ENCODE peak calls at places on chromosomes 2 and 18, in eight cellular contexts. L is stimulated activated CD8-positive, alpha-beta memory T cell treated with anti-CD3 and anti-CD28 coated beads, Interleukin-15, amount 100 ng/mL, for 24 hours; D is AG04450; K is GOT3; X is NCI-H510A treated with DMSO at 0.1 percent for 48 hours; W is central memory CD8-positive, alpha-beta T cell; Z is left cardiac atrium; F is cardiac fibroblast. O is an unnamed sample.

GRCh38 chr2:161123531-161124030 is 36.6 kb upstream of the TANK start:
- DNase-seq in L (no peak), F (no peak), Z (no peak), D (no peak), W (no peak), X (peak; percentile 48), K (no peak), O (no peak)

GRCh38 chr2:45237128-45237527 is 227.9 kb upstream of the SIX2 start:
- DNase-seq in K (no peak), D (no peak), X (peak; percentile 68), L (no peak), Z (no peak), F (peak; percentile 72), W (no peak), O (no peak)

GRCh38 chr18:5518899-5519371 is 24.9 kb downstream of the EPB41L3 start:
- DNase-seq in Z (no peak), F (peak; percentile 76), W (no peak), X (no peak), D (no peak), L (no peak), K (no peak), O (no peak)

GRCh38 chr2:10471046-10471571 is 23.0 kb upstream of the ODC1 start:
- DNase-seq in Z (no peak), L (no peak), K (no peak), F (no peak), W (no peak), D (no peak), X (no peak), O (no peak)

GRCh38 chr2:40284797-40285196 is 167.1 kb downstream of the SLC8A1 start:
- DNase-seq in D (no peak), X (no peak), W (no peak), K (no peak), Z (no peak), L (no peak), F (peak; percentile 57), O (no peak)

GRCh38 chr18:46062781-46063180 is 9.3 kb downstream of the PSTPIP2 start:
- DNase-seq in X (no peak), F (no peak), K (no peak), W (no peak), Z (no peak), D (no peak), L (no peak), O (no peak)

GRCh38 chr2:98473995-98474780 is 29.5 kb downstream of the INPP4A start:
- DNase-seq in K (no peak), L (no peak), D (no peak), Z (no peak), X (no peak), F (no peak), W (no peak), O (no peak)

GRCh38 chr2:117771969-117772630 is 42.4 kb upstream of the DDX18 start:
- DNase-seq in X (peak; percentile 50), Z (no peak), W (no peak), K (no peak), F (peak; percentile 52), D (no peak), L (no peak), O (no peak)

GRCh38 chr2:218870984-218871344 is 9.7 kb upstream of the WNT10A start:
- DNase-seq in W (no peak), Z (no peak), D (no peak), K (no peak), F (no peak), X (no peak), L (no peak), O (no peak)

GRCh38 chr18:59994357-59994756 is 94.6 kb downstream of the PMAIP1 start:
- DNase-seq in X (no peak), W (no peak), K (no peak), F (peak; percentile 22), L (no peak), Z (no peak), D (no peak), O (no peak)

GRCh38 chr18:39839782-39840181 is 2115.3 kb upstream of the PIK3C3 start:
- DNase-seq in K (no peak), F (peak; percentile 62), W (no peak), Z (no peak), X (no peak), L (no peak), D (no peak), O (no peak)

GRCh38 chr2:193973781-193974180 is 1683.2 kb upstream of the SLC39A10 start:
- DNase-seq in K (no peak), X (no peak), Z (no peak), W (no peak), F (no peak), L (no peak), D (no peak), O (no peak)

GRCh38 chr2:134137182-134137595 is 116.7 kb upstream of the MGAT5 start:
- DNase-seq in L (no peak), W (no peak), F (peak; percentile 90), K (no peak), D (no peak), X (no peak), Z (peak; percentile 52), O (no peak)

GRCh38 chr18:41371718-41372117 is 583.3 kb upstream of the PIK3C3 start:
- DNase-seq in W (no peak), F (peak; percentile 34), X (no peak), L (no peak), Z (no peak), D (no peak), K (no peak), O (no peak)

GRCh38 chr2:105099153-105099552 is 61.3 kb downstream of the MRPS9 start:
- DNase-seq in X (no peak), F (no peak), W (no peak), L (no peak), D (no peak), Z (no peak), K (no peak), O (no peak)

GRCh38 chr2:203928849-203929248 is 7.7 kb upstream of the ICOS start:
- DNase-seq in F (peak; percentile 31), Z (no peak), D (no peak), W (no peak), K (no peak), L (no peak), X (no peak), O (no peak)

GRCh38 chr2:15299904-15300528 is 261.1 kb downstream of the NBAS start:
- DNase-seq in W (no peak), D (no peak), X (no peak), F (no peak), L (no peak), Z (no peak), K (no peak), O (no peak)

GRCh38 chr18:76380791-76381405 is 114.1 kb downstream of the ZNF516 start:
- DNase-seq in L (no peak), D (no peak), X (no peak), K (no peak), Z (no peak), W (no peak), F (no peak), O (no peak)

GRCh38 chr2:24429711-24430110 is 61.3 kb upstream of the NCOA1 start:
- DNase-seq in D (no peak), L (no peak), F (peak; percentile 45), Z (no peak), W (no peak), X (no peak), K (no peak), O (no peak)

GRCh38 chr2:14358774-14359173 is 273.7 kb upstream of the LRATD1 start:
- DNase-seq in D (no peak), Z (no peak), W (no peak), L (no peak), F (no peak), X (no peak), K (no peak), O (no peak)

GRCh38 chr18:55069497-55069896 is 110.2 kb upstream of the CCDC68 start:
- DNase-seq in L (no peak), K (no peak), D (no peak), W (no peak), X (no peak), Z (no peak), F (no peak), O (no peak)

GRCh38 chr18:28158083-28158581 is 18.8 kb downstream of the CDH2 start:
- DNase-seq in K (no peak), X (no peak), Z (no peak), F (peak; percentile 54), D (no peak), L (no peak), W (no peak), O (no peak)

GRCh38 chr2:26172866-26173595 is at the start of gene GAREM2:
- DNase-seq in D (no peak), Z (no peak), X (no peak), L (no peak), F (no peak), K (no peak), W (no peak), O (peak; percentile 89)

GRCh38 chr2:214156971-214157370 is 253.9 kb upstream of the VWC2L start:
- DNase-seq in D (no peak), Z (no peak), W (no peak), F (no peak), L (no peak), X (no peak), K (no peak), O (no peak)

GRCh38 chr2:8761529-8762164 is 75.8 kb downstream of the KIDINS220 start:
- DNase-seq in Z (no peak), D (no peak), L (no peak), K (no peak), F (peak; percentile 62), W (no peak), X (peak; percentile 40), O (no peak)

GRCh38 chr2:96527990-96528679 is 8.4 kb upstream of the ARID5A start:
- DNase-seq in L (peak; percentile 43), K (no peak), W (no peak), F (peak; percentile 59), X (no peak), Z (peak; percentile 86), D (no peak), O (no peak)

GRCh38 chr2:241752689-241753276 is 18.4 kb downstream of the D2HGDH start:
- DNase-seq in W (no peak), F (no peak), K (no peak), L (no peak), Z (no peak), D (no peak), X (no peak), O (no peak)

GRCh38 chr2:181774601-181775179 is 94.4 kb upstream of the NEUROD1 start:
- DNase-seq in K (no peak), W (no peak), X (no peak), D (no peak), F (peak; percentile 67), Z (no peak), L (no peak), O (no peak)

GRCh38 chr18:33470229-33470628 is 29.7 kb upstream of the CCDC178 start:
- DNase-seq in D (no peak), W (no peak), K (no peak), X (no peak), F (peak; percentile 56), L (no peak), Z (no peak), O (no peak)

GRCh38 chr2:130918421-130918820 is 81.7 kb downstream of the ARHGEF4 start:
- DNase-seq in X (no peak), K (no peak), Z (no peak), W (no peak), L (no peak), F (no peak), D (no peak), O (no peak)

GRCh38 chr2:203112342-203112741 is 97.7 kb downstream of the NBEAL1 start:
- DNase-seq in F (no peak), Z (no peak), D (no peak), L (no peak), X (no peak), K (no peak), W (no peak), O (no peak)

GRCh38 chr2:12507295-12507694 is 209.4 kb upstream of the TRIB2 start:
- DNase-seq in X (peak; percentile 31), K (peak; percentile 65), W (peak; percentile 46), L (no peak), D (no peak), F (peak; percentile 58), Z (no peak), O (no peak)

GRCh38 chr2:104744537-104744936 is 109.4 kb upstream of the POU3F3 start:
- DNase-seq in X (no peak), Z (no peak), D (no peak), L (no peak), F (no peak), W (no peak), K (no peak), O (no peak)

GRCh38 chr2:231677632-231678104 is 30.7 kb upstream of the PTMA start:
- DNase-seq in W (peak; percentile 83), L (peak; percentile 56), F (peak; percentile 90), K (peak; percentile 44), Z (peak; percentile 80), X (peak; percentile 96), D (no peak), O (peak; percentile 85)